ENCODE peak calls at places on chromosome 6, in seven cellular contexts. One of them, this sample, is unnamed.

GRCh38 chr6:157456524-157456829 is 75.5 kb downstream of the ZDHHC14 start:
- DNase-seq in BE2C: no peak
- DNase-seq in activated gamma-delta T cell treated with anti-CD3 and anti-CD28 coated beads, Interleukin-2, amount 50 U/mL, for 16 hours: no peak
- DNase-seq in psoas muscle: no peak
- DNase-seq in IMR-90: no peak
- DNase-seq in uterus: no peak
- DNase-seq in cerebellar nuclear complex: no peak
- DNase-seq in this sample: no peak

GRCh38 chr6:168206186-168206585 is 113.4 kb downstream of the DACT2 start:
- DNase-seq in BE2C: no peak
- DNase-seq in activated gamma-delta T cell treated with anti-CD3 and anti-CD28 coated beads, Interleukin-2, amount 50 U/mL, for 16 hours: no peak
- DNase-seq in psoas muscle: no peak
- DNase-seq in IMR-90: no peak
- DNase-seq in uterus: no peak
- DNase-seq in cerebellar nuclear complex: no peak
- DNase-seq in this sample: no peak

GRCh38 chr6:1222426-1223311 is 89.2 kb upstream of the FOXQ1 start:
- DNase-seq in BE2C: no peak
- DNase-seq in activated gamma-delta T cell treated with anti-CD3 and anti-CD28 coated beads, Interleukin-2, amount 50 U/mL, for 16 hours: no peak
- DNase-seq in psoas muscle: no peak
- DNase-seq in IMR-90: no peak
- DNase-seq in uterus: no peak
- DNase-seq in cerebellar nuclear complex: no peak
- DNase-seq in this sample: peak

GRCh38 chr6:110329729-110330436 is 28.3 kb downstream of the METTL24 start:
- DNase-seq in BE2C: no peak
- DNase-seq in activated gamma-delta T cell treated with anti-CD3 and anti-CD28 coated beads, Interleukin-2, amount 50 U/mL, for 16 hours: no peak
- DNase-seq in psoas muscle: no peak
- DNase-seq in IMR-90: peak
- DNase-seq in uterus: no peak
- DNase-seq in cerebellar nuclear complex: no peak
- DNase-seq in this sample: no peak

GRCh38 chr6:99822741-99823512 is 171.1 kb downstream of the MCHR2 start:
- DNase-seq in BE2C: peak
- DNase-seq in activated gamma-delta T cell treated with anti-CD3 and anti-CD28 coated beads, Interleukin-2, amount 50 U/mL, for 16 hours: no peak
- DNase-seq in psoas muscle: no peak
- DNase-seq in IMR-90: peak
- DNase-seq in uterus: no peak
- DNase-seq in cerebellar nuclear complex: no peak
- DNase-seq in this sample: no peak

GRCh38 chr6:84618836-84619235 is 145.6 kb downstream of the TBX18 start:
- DNase-seq in BE2C: peak
- DNase-seq in activated gamma-delta T cell treated with anti-CD3 and anti-CD28 coated beads, Interleukin-2, amount 50 U/mL, for 16 hours: no peak
- DNase-seq in psoas muscle: no peak
- DNase-seq in IMR-90: peak
- DNase-seq in uterus: no peak
- DNase-seq in cerebellar nuclear complex: no peak
- DNase-seq in this sample: no peak

GRCh38 chr6:168123165-168123911 is 44.3 kb upstream of the FRMD1 start:
- DNase-seq in BE2C: no peak
- DNase-seq in activated gamma-delta T cell treated with anti-CD3 and anti-CD28 coated beads, Interleukin-2, amount 50 U/mL, for 16 hours: no peak
- DNase-seq in psoas muscle: peak
- DNase-seq in IMR-90: no peak
- DNase-seq in uterus: peak
- DNase-seq in cerebellar nuclear complex: no peak
- DNase-seq in this sample: no peak

GRCh38 chr6:151180321-151180720 is 59.4 kb upstream of the AKAP12 start:
- DNase-seq in BE2C: no peak
- DNase-seq in activated gamma-delta T cell treated with anti-CD3 and anti-CD28 coated beads, Interleukin-2, amount 50 U/mL, for 16 hours: no peak
- DNase-seq in psoas muscle: no peak
- DNase-seq in IMR-90: no peak
- DNase-seq in uterus: no peak
- DNase-seq in cerebellar nuclear complex: no peak
- DNase-seq in this sample: no peak

GRCh38 chr6:108518714-108519576 is 41.8 kb upstream of the FOXO3 start:
- DNase-seq in BE2C: peak
- DNase-seq in activated gamma-delta T cell treated with anti-CD3 and anti-CD28 coated beads, Interleukin-2, amount 50 U/mL, for 16 hours: no peak
- DNase-seq in psoas muscle: no peak
- DNase-seq in IMR-90: peak
- DNase-seq in uterus: no peak
- DNase-seq in cerebellar nuclear complex: no peak
- DNase-seq in this sample: no peak

GRCh38 chr6:24667378-24667803 is 514 bp downstream of the ACOT13 start:
- DNase-seq in BE2C: no peak
- DNase-seq in activated gamma-delta T cell treated with anti-CD3 and anti-CD28 coated beads, Interleukin-2, amount 50 U/mL, for 16 hours: no peak
- DNase-seq in psoas muscle: no peak
- DNase-seq in IMR-90: peak
- DNase-seq in uterus: no peak
- DNase-seq in cerebellar nuclear complex: no peak
- DNase-seq in this sample: no peak

GRCh38 chr6:5213851-5214507 is 46.8 kb downstream of the LYRM4 start:
- DNase-seq in BE2C: peak
- DNase-seq in activated gamma-delta T cell treated with anti-CD3 and anti-CD28 coated beads, Interleukin-2, amount 50 U/mL, for 16 hours: no peak
- DNase-seq in psoas muscle: no peak
- DNase-seq in IMR-90: peak
- DNase-seq in uterus: no peak
- DNase-seq in cerebellar nuclear complex: no peak
- DNase-seq in this sample: peak

GRCh38 chr6:77015350-77015749 is 447.9 kb downstream of the HTR1B start:
- DNase-seq in BE2C: no peak
- DNase-seq in activated gamma-delta T cell treated with anti-CD3 and anti-CD28 coated beads, Interleukin-2, amount 50 U/mL, for 16 hours: no peak
- DNase-seq in psoas muscle: no peak
- DNase-seq in IMR-90: peak
- DNase-seq in uterus: no peak
- DNase-seq in cerebellar nuclear complex: no peak
- DNase-seq in this sample: no peak

GRCh38 chr6:116217069-116217468 is 36.8 kb downstream of the TSPYL4 start:
- DNase-seq in BE2C: no peak
- DNase-seq in activated gamma-delta T cell treated with anti-CD3 and anti-CD28 coated beads, Interleukin-2, amount 50 U/mL, for 16 hours: no peak
- DNase-seq in psoas muscle: no peak
- DNase-seq in IMR-90: peak
- DNase-seq in uterus: no peak
- DNase-seq in cerebellar nuclear complex: no peak
- DNase-seq in this sample: no peak

GRCh38 chr6:107735906-107736635 is 88.0 kb downstream of the SCML4 start:
- DNase-seq in BE2C: no peak
- DNase-seq in activated gamma-delta T cell treated with anti-CD3 and anti-CD28 coated beads, Interleukin-2, amount 50 U/mL, for 16 hours: no peak
- DNase-seq in psoas muscle: no peak
- DNase-seq in IMR-90: no peak
- DNase-seq in uterus: no peak
- DNase-seq in cerebellar nuclear complex: no peak
- DNase-seq in this sample: no peak

GRCh38 chr6:125195526-125195925 is 42.0 kb downstream of the TPD52L1 start:
- DNase-seq in BE2C: no peak
- DNase-seq in activated gamma-delta T cell treated with anti-CD3 and anti-CD28 coated beads, Interleukin-2, amount 50 U/mL, for 16 hours: no peak
- DNase-seq in psoas muscle: no peak
- DNase-seq in IMR-90: no peak
- DNase-seq in uterus: no peak
- DNase-seq in cerebellar nuclear complex: no peak
- DNase-seq in this sample: no peak

GRCh38 chr6:84033523-84034451 is at the start of gene MRAP2:
- DNase-seq in BE2C: peak
- DNase-seq in activated gamma-delta T cell treated with anti-CD3 and anti-CD28 coated beads, Interleukin-2, amount 50 U/mL, for 16 hours: no peak
- DNase-seq in psoas muscle: no peak
- DNase-seq in IMR-90: no peak
- DNase-seq in uterus: peak
- DNase-seq in cerebellar nuclear complex: no peak
- DNase-seq in this sample: no peak

GRCh38 chr6:11614534-11615213 is 77.1 kb downstream of the TMEM170B start:
- DNase-seq in BE2C: no peak
- DNase-seq in activated gamma-delta T cell treated with anti-CD3 and anti-CD28 coated beads, Interleukin-2, amount 50 U/mL, for 16 hours: no peak
- DNase-seq in psoas muscle: no peak
- DNase-seq in IMR-90: no peak
- DNase-seq in uterus: no peak
- DNase-seq in cerebellar nuclear complex: no peak
- DNase-seq in this sample: no peak